ENCODE peak calls at places on chromosomes 12 and 14, in four cellular contexts. T, M, L and O are unnamed samples.

GRCh38 chr12:53461591-53461990 is 9.7 kb downstream of the PCBP2 start:
- DNase-seq in T (no peak), M (no peak), L (no peak), O (no peak)

GRCh38 chr14:39102265-39102968 is 618 bp downstream of the SEC23A start:
- DNase-seq in T (no peak), M (peak; percentile 69), L (no peak), O (no peak)

GRCh38 chr12:42741771-42742510 is 152.4 kb upstream of the PRICKLE1 start:
- DNase-seq in T (no peak), M (peak; percentile 87), L (no peak), O (no peak)

GRCh38 chr14:54699735-54700134 is 132.8 kb downstream of the SAMD4A start:
- DNase-seq in T (no peak), M (no peak), L (no peak), O (no peak)

GRCh38 chr14:103126873-103127304 is 3.6 kb downstream of the TNFAIP2 start:
- DNase-seq in T (no peak), M (peak; percentile 42), L (no peak), O (peak; percentile 73)

GRCh38 chr14:52272375-52272774 is 4.9 kb downstream of the PTGDR start:
- DNase-seq in T (peak; percentile 45), M (peak; percentile 74), L (no peak), O (no peak)

GRCh38 chr12:121538699-121539061 is 42.1 kb downstream of the KDM2B start:
- DNase-seq in T (peak; percentile 35), M (no peak), L (no peak), O (no peak)

GRCh38 chr14:34465069-34465859 is 3.2 kb upstream of the SPTSSA start:
- DNase-seq in T (no peak), M (peak; percentile 37), L (peak; percentile 23), O (no peak)

GRCh38 chr14:103537175-103537990 is 8.4 kb downstream of the TRMT61A start:
- DNase-seq in T (no peak), M (peak; percentile 61), L (no peak), O (peak; percentile 64)

GRCh38 chr12:106767954-106768501 is 6.5 kb upstream of the RIC8B start:
- DNase-seq in T (no peak), M (peak; percentile 44), L (no peak), O (no peak)

GRCh38 chr12:75481774-75482173 is 1.2 kb downstream of the GLIPR1 start:
- DNase-seq in T (peak; percentile 24), M (peak; percentile 75), L (peak; percentile 54), O (no peak)

GRCh38 chr14:93019367-93019843 is 96.3 kb downstream of the ITPK1 start:
- DNase-seq in T (no peak), M (no peak), L (no peak), O (peak; percentile 88)

GRCh38 chr12:112149596-112149995 is 24.2 kb downstream of the TRAFD1 start:
- DNase-seq in T (no peak), M (no peak), L (no peak), O (no peak)

GRCh38 chr12:4478933-4479332 is 33.3 kb upstream of the FGF6 start:
- DNase-seq in T (no peak), M (no peak), L (no peak), O (no peak)

GRCh38 chr14:64541261-64541970 is 875 bp downstream of the HSPA2 start:
- DNase-seq in T (no peak), M (no peak), L (no peak), O (peak; percentile 85)

GRCh38 chr14:64539186-64539552 is 1.4 kb upstream of the HSPA2 start:
- DNase-seq in T (no peak), M (peak; percentile 54), L (no peak), O (no peak)

GRCh38 chr14:64531567-64531966 is 9.0 kb upstream of the HSPA2 start:
- DNase-seq in T (no peak), M (no peak), L (no peak), O (no peak)

GRCh38 chr14:64540208-64541202 is at the start of gene HSPA2:
- DNase-seq in T (peak; percentile 94), M (peak; percentile 100), L (peak; percentile 99), O (peak; percentile 100)

GRCh38 chr14:64536488-64537245 is 3.9 kb upstream of the HSPA2 start:
- DNase-seq in T (no peak), M (no peak), L (no peak), O (no peak)
- H3K4me3 ChIP-seq in T (no peak overlapping the region), M (no peak overlapping the region), L (no peak overlapping the region), O (no peak overlapping the region)

GRCh38 chr12:19800884-19801283 is 361.6 kb downstream of the AEBP2 start:
- DNase-seq in T (no peak), M (no peak), L (no peak), O (no peak)
- H3K4me3 ChIP-seq in T (no peak overlapping the region), M (no peak overlapping the region), L (no peak overlapping the region), O (no peak overlapping the region)

GRCh38 chr14:71726639-71727085 is 205.6 kb upstream of the RGS6 start:
- DNase-seq in T (no peak), M (peak; percentile 52), L (no peak), O (no peak)
- H3K4me3 ChIP-seq in T (no peak overlapping the region), M (no peak overlapping the region), L (no peak overlapping the region), O (no peak overlapping the region)

DNA sequence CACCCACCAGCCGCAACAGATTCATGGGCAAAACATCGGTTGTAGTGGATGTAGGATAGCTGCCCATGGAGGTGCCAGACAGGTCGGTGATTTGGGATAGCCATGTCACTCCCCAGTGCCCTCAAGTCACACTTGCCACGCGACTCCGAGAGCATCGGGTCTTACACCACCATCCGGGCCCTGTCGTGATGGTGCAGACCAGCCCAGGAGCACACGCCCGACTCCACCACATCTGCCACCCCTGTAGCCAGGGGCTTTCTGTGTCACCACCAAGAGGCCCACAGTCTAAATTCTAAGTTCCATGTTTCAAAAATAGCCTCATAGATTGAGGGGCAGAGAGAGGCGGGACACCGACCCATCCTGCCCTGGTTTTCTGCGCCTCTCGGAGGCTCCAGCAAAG is 18.0 kb downstream of the FOXN4 start:
- DNase-seq in T (no peak), M (no peak), L (no peak), O (no peak)
- H3K4me3 ChIP-seq in T (no peak overlapping the region), M (no peak overlapping the region), L (no peak overlapping the region), O (peak overlapping the region; percentile 36)